ENCODE peak calls at places on chromosome 5, in seven cellular contexts. X, F, A, D, G, H and I are unnamed samples.

GRCh38 chr5:56128166-56128565 is 105.0 kb downstream of the ANKRD55 start:
- DNase-seq in H (no peak), A (no peak), D (no peak), G (peak), F (no peak), X (no peak), I (no peak)

GRCh38 chr5:152462021-152462721 is 57.1 kb upstream of the NMUR2 start:
- DNase-seq in H (no peak), D (no peak), F (no peak), X (no peak), A (no peak), G (no peak), I (peak)

GRCh38 chr5:14186132-14186830 is 43.1 kb downstream of the TRIO start:
- DNase-seq in D (no peak), F (no peak), A (no peak), X (peak), G (no peak), H (peak), I (peak)

GRCh38 chr5:65986796-65987195 is 60.4 kb downstream of the ERBIN start:
- DNase-seq in G (no peak), F (no peak), X (no peak), A (no peak), D (no peak), H (no peak), I (no peak)

GRCh38 chr5:163434410-163434866 is 3.0 kb upstream of the CCNG1 start:
- DNase-seq in X (no peak), F (no peak), A (no peak), D (no peak), G (no peak), H (peak), I (no peak)

GRCh38 chr5:176748967-176749935 is 61.1 kb upstream of the UNC5A start:
- DNase-seq in A (no peak), F (no peak), X (no peak), D (peak), H (no peak), G (no peak), I (no peak)

GRCh38 chr5:152405145-152405544 is at the start of gene NMUR2:
- DNase-seq in A (no peak), D (no peak), H (peak), X (no peak), G (peak), F (no peak), I (no peak)

GRCh38 chr5:120297621-120298020 is 166.5 kb upstream of the PRR16 start:
- DNase-seq in D (no peak), A (no peak), F (no peak), H (no peak), G (no peak), X (no peak), I (no peak)

GRCh38 chr5:52794519-52794918 is 6.8 kb downstream of the ITGA1 start:
- DNase-seq in X (no peak), G (no peak), D (no peak), F (no peak), A (no peak), H (no peak), I (no peak)

GRCh38 chr5:133052317-133053175 is 733 bp downstream of the HSPA4 start:
- DNase-seq in A (peak), G (peak), H (peak), D (peak), X (peak), F (peak), I (peak)

GRCh38 chr5:181245427-181246275 is 1.9 kb upstream of the RACK1 start:
- DNase-seq in D (no peak), A (no peak), X (no peak), F (no peak), H (no peak), G (no peak), I (no peak)

GRCh38 chr5:11110128-11110527 is 349.1 kb upstream of the DAP start:
- DNase-seq in G (no peak), A (no peak), X (no peak), H (no peak), F (no peak), D (no peak), I (no peak)

GRCh38 chr5:142246263-142246662 is 78.6 kb downstream of the SPRY4 start:
- DNase-seq in A (peak), X (peak), H (peak), G (no peak), F (no peak), D (no peak), I (no peak)

GRCh38 chr5:102998224-102998623 is 121.7 kb downstream of the GIN1 start:
- DNase-seq in H (no peak), A (no peak), D (no peak), X (no peak), F (no peak), G (no peak), I (no peak)